ENCODE peak calls at places on chromosomes 5 and 9, in eight cellular contexts. P is keratinocyte, T is Calu3, X is psoas muscle, C is brain microvascular endothelial cell, G is PC-3, J is heart right ventricle, H is dorsolateral prefrontal cortex. W is an unnamed sample.

GRCh38 chr5:96459313-96460109 is 26.5 kb upstream of the PCSK1 start:
- DNase-seq in H (no peak), C (no peak), G (no peak), T (no peak), J (no peak), P (no peak), X (no peak), W (peak; percentile 59)

GRCh38 chr5:73365301-73365853 is 83.2 kb downstream of the FOXD1 start:
- DNase-seq in H (peak; percentile 14), G (peak; percentile 88), C (peak; percentile 80), P (no peak), X (no peak), J (no peak), T (peak; percentile 13), W (peak; percentile 85)

GRCh38 chr5:7714697-7715096 is 136.2 kb downstream of the CFAP90 start:
- DNase-seq in P (peak; percentile 17), C (no peak), J (no peak), H (no peak), X (no peak), G (no peak), T (no peak), W (no peak)

GRCh38 chr5:127723571-127723970 is 20.4 kb downstream of the CCDC192 start:
- DNase-seq in J (no peak), X (no peak), C (peak; percentile 12), H (no peak), T (peak; percentile 63), P (no peak), G (peak; percentile 28), W (peak; percentile 36)

GRCh38 chr5:83256091-83256775 is 178.9 kb downstream of the XRCC4 start:
- DNase-seq in H (no peak), J (no peak), X (no peak), C (no peak), P (peak; percentile 4), T (no peak), G (no peak), W (no peak)

GRCh38 chr5:135031146-135031812 is 2.7 kb downstream of the PITX1 start:
- DNase-seq in T (peak; percentile 43), G (no peak), J (no peak), C (no peak), H (no peak), P (no peak), X (peak; percentile 63), W (peak; percentile 52)

GRCh38 chr5:112186401-112186990 is 232.6 kb downstream of the EPB41L4A start:
- DNase-seq in H (no peak), C (peak; percentile 45), J (no peak), X (no peak), T (peak; percentile 43), P (no peak), G (peak; percentile 66), W (peak; percentile 16)

GRCh38 chr5:180119031-180119885 is 47.7 kb upstream of the RNF130 start:
- DNase-seq in C (no peak), G (no peak), X (peak; percentile 57), H (no peak), P (no peak), T (no peak), J (peak; percentile 7), W (no peak)

GRCh38 chr9:115104908-115105307 is 13.0 kb downstream of the TNC start:
- DNase-seq in H (no peak), X (no peak), G (peak; percentile 63), P (no peak), T (no peak), C (no peak), J (no peak), W (no peak)

GRCh38 chr9:110797611-110798010 is 129.0 kb downstream of the MUSK start:
- DNase-seq in T (no peak), H (no peak), G (peak; percentile 91), C (peak; percentile 20), J (no peak), P (no peak), X (no peak), W (peak; percentile 71)

GRCh38 chr5:67992919-67993318 is 222.6 kb upstream of the PIK3R1 start:
- DNase-seq in P (no peak), C (no peak), T (no peak), H (no peak), J (no peak), X (no peak), G (no peak), W (no peak)

GRCh38 chr5:60638300-60638699 is 61.7 kb downstream of the DEPDC1B start:
- DNase-seq in T (no peak), X (no peak), J (no peak), G (no peak), C (no peak), H (no peak), P (no peak), W (no peak)

GRCh38 chr9:78009156-78009555 is 22.5 kb downstream of the GNAQ start:
- DNase-seq in J (no peak), P (no peak), C (no peak), H (no peak), G (no peak), T (no peak), X (no peak), W (no peak)

GRCh38 chr9:18333157-18333556 is 140.8 kb upstream of the ADAMTSL1 start:
- DNase-seq in H (no peak), T (no peak), G (no peak), X (no peak), J (no peak), P (no peak), C (peak; percentile 71), W (no peak)

DNA sequence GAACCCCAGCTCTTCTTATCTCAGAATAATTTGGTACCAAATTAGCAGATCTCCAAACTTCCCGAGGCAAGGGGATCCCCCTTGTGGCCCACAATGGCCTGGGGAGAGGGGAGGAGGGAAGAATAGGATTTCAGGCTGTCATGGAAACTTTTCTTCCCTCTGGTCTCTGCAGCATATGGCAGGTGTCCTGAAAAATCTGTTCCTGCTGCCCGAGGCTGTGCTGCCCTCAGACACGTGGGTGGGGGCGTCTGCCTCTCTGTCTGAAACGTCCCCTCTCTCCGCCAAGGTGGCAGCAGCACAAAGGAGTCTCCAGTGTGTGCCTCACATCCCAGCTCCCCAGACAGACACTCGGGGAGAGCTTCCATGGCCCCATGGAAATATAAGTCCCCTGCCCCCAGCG is 34.0 kb downstream of the CCNJL start:
- DNase-seq in X (no peak), G (no peak), C (no peak), T (no peak), P (no peak), J (no peak), H (no peak), W (no peak)
- TF ChIP-seq CTCF in X (no peak), G (no peak), C (no peak), T (no peak), P (no peak), J (no peak), H (no peak), W (no peak)

GRCh38 chr9:16870606-16871357 is at the start of gene BNC2:
- DNase-seq in H (no peak), X (peak; percentile 82), G (peak; percentile 39), C (peak; percentile 52), J (peak; percentile 47), P (no peak), T (peak; percentile 7), W (peak; percentile 57)
- TF ChIP-seq CTCF in H (no peak), X (no peak), G (no peak), C (peak; percentile 28), J (no peak), P (no peak), T (no peak), W (peak; percentile 9)

GRCh38 chr5:58499231-58499630 is 8.0 kb downstream of the GAPT start:
- DNase-seq in H (no peak), G (no peak), P (no peak), X (no peak), J (no peak), T (no peak), C (no peak), W (no peak)

GRCh38 chr5:58499951-58500350 is 8.7 kb downstream of the GAPT start:
- DNase-seq in H (no peak), J (no peak), P (no peak), G (peak; percentile 3), X (no peak), T (no peak), C (no peak), W (no peak)

GRCh38 chr5:58505502-58505901 is 14.3 kb downstream of the GAPT start:
- DNase-seq in H (no peak), C (no peak), T (no peak), G (no peak), J (no peak), X (no peak), P (no peak), W (no peak)

GRCh38 chr5:58503634-58504033 is 12.4 kb downstream of the GAPT start:
- DNase-seq in X (no peak), T (no peak), G (no peak), J (no peak), P (no peak), C (no peak), H (no peak), W (no peak)

GRCh38 chr5:58502032-58502431 is 10.8 kb downstream of the GAPT start:
- DNase-seq in H (no peak), C (no peak), G (no peak), P (no peak), J (no peak), X (no peak), T (no peak), W (no peak)
- TF ChIP-seq CTCF in H (peak; percentile 23), C (no peak), G (peak; percentile 17), P (no peak), J (no peak), X (no peak), T (no peak), W (no peak)

GRCh38 chr9:13487936-13488335 is 208.4 kb upstream of the MPDZ start:
- DNase-seq in T (no peak), C (no peak), J (no peak), H (no peak), X (no peak), G (no peak), P (no peak), W (no peak)
- TF ChIP-seq CTCF in T (no peak), C (no peak), J (no peak), H (no peak), X (no peak), G (no peak), P (no peak), W (no peak)